ENCODE peak calls at places on chromosomes 5 and 9, in four cellular contexts. P is GM18507, H is astrocyte of the hippocampus, C is A172. A is an unnamed sample.
A peak's percentile ranks its signal among the peaks of the same experiment; 100 is the strongest.

GRCh38 chr5:142816577-142816976 is 46.4 kb downstream of the ARHGAP26 start:
- DNase-seq in P (no peak), H (peak; percentile 84), C (peak; percentile 71), A (no peak)

GRCh38 chr5:181037365-181037861 is 2.7 kb upstream of the BTNL9 start:
- DNase-seq in P (no peak), H (no peak), C (no peak), A (no peak)

GRCh38 chr5:42943931-42944631 is 96.0 kb downstream of the ANXA2R start:
- DNase-seq in P (no peak), H (peak; percentile 50), C (no peak), A (no peak)

GRCh38 chr5:57779383-57780223 is 297.0 kb upstream of the ACTBL2 start:
- DNase-seq in P (no peak), H (peak; percentile 91), C (peak; percentile 78), A (peak; percentile 18)

GRCh38 chr9:7570107-7570720 is 229.4 kb downstream of the DMAC1 start:
- DNase-seq in P (no peak), H (peak; percentile 74), C (peak; percentile 48), A (peak; percentile 8)

GRCh38 chr5:142727736-142728047 is 41.8 kb upstream of the FGF1 start:
- DNase-seq in P (no peak), H (no peak), C (no peak), A (no peak)

GRCh38 chr5:111144352-111144930 is 52.3 kb downstream of the WDR36 start:
- DNase-seq in P (no peak), H (no peak), C (no peak), A (peak; percentile 15)

GRCh38 chr5:181042722-181043121 is 2.7 kb downstream of the BTNL9 start:
- DNase-seq in P (no peak), H (no peak), C (no peak), A (no peak)

GRCh38 chr5:54387659-54388232 is 67.8 kb upstream of the HSPB3 start:
- DNase-seq in P (no peak), H (peak; percentile 43), C (peak; percentile 57), A (no peak)

GRCh38 chr5:123012321-123012720 is 24.2 kb downstream of the PPIC start:
- DNase-seq in P (no peak), H (no peak), C (no peak), A (no peak)

GRCh38 chr9:72909428-72909827 is 43.4 kb downstream of the ALDH1A1 start:
- DNase-seq in P (no peak), H (no peak), C (no peak), A (no peak)

GRCh38 chr9:4585135-4585534 is 77.0 kb upstream of the PLPP6 start:
- DNase-seq in P (no peak), H (peak; percentile 18), C (no peak), A (no peak)

GRCh38 chr5:57495688-57496087 is 13.1 kb upstream of the ACTBL2 start:
- DNase-seq in P (no peak), H (no peak), C (no peak), A (no peak)

GRCh38 chr5:137147346-137147745 is 351.8 kb downstream of the SPOCK1 start:
- DNase-seq in P (no peak), H (peak; percentile 9), C (no peak), A (no peak)

GRCh38 chr5:107285772-107286171 is 385.0 kb downstream of the EFNA5 start:
- DNase-seq in P (no peak), H (peak; percentile 67), C (peak; percentile 23), A (no peak)

GRCh38 chr9:15306068-15306756 is 804 bp downstream of the TTC39B start:
- DNase-seq in P (no peak), H (peak; percentile 75), C (no peak), A (no peak)

GRCh38 chr5:67292201-67292940 is 95.8 kb upstream of the CD180 start:
- DNase-seq in P (no peak), H (no peak), C (no peak), A (no peak)

GRCh38 chr9:70392189-70392588 is 22.3 kb downstream of the KLF9 start:
- DNase-seq in P (no peak), H (no peak), C (no peak), A (no peak)

GRCh38 chr9:27856748-27857147 is 283.5 kb upstream of the C9orf72 start:
- DNase-seq in P (no peak), H (no peak), C (no peak), A (no peak)

GRCh38 chr9:4665357-4665756 is 923 bp downstream of the SPATA6L start:
- DNase-seq in P (no peak), H (no peak), C (no peak), A (no peak)

GRCh38 chr9:97636903-97637302 is 3.3 kb downstream of the NCBP1 start:
- DNase-seq in P (no peak), H (no peak), C (no peak), A (no peak)

GRCh38 chr9:31243386-31243785 is 1141.1 kb upstream of the ACO1 start:
- DNase-seq in P (no peak), H (peak; percentile 47), C (no peak), A (no peak)

GRCh38 chr9:124012368-124013262 is 1.0 kb downstream of the LHX2 start:
- DNase-seq in P (no peak), H (peak; percentile 60), C (no peak), A (no peak)

GRCh38 chr9:33445389-33445881 is 2.0 kb downstream of the AQP3 start:
- DNase-seq in P (no peak), H (no peak), C (no peak), A (no peak)

GRCh38 chr5:68287631-68287975 is 72.0 kb downstream of the PIK3R1 start:
- DNase-seq in P (no peak), H (no peak), C (no peak), A (no peak)

A was measured in GM12864.